ENCODE peak calls at places on chromosome 14, in five cellular contexts. B, W, T, P and H are unnamed samples.
A peak's percentile ranks its signal among the peaks of the same experiment; 100 is the strongest.

GRCh38 chr14:104556256-104557021 is 23.1 kb upstream of the C14orf180 start:
- DNase-seq in B (no peak), W (no peak), T (no peak), P (no peak), H (no peak)

GRCh38 chr14:100593751-100594624 is 6.8 kb upstream of the BEGAIN start:
- DNase-seq in B (no peak), W (no peak), T (no peak), P (no peak), H (no peak)

GRCh38 chr14:70709726-70710382 is 68.1 kb downstream of the TTC9 start:
- DNase-seq in B (no peak), W (no peak), T (no peak), P (no peak), H (no peak)

GRCh38 chr14:40618225-40618898 is 988.3 kb upstream of the LRFN5 start:
- DNase-seq in B (no peak), W (no peak), T (no peak), P (no peak), H (no peak)

GRCh38 chr14:74913986-74914573 is 9.0 kb downstream of the RPS6KL1 start:
- DNase-seq in B (peak; percentile 90), W (peak; percentile 22), T (no peak), P (peak; percentile 74), H (peak; percentile 25)

GRCh38 chr14:100691395-100692025 is 35.2 kb upstream of the DLK1 start:
- DNase-seq in B (no peak), W (no peak), T (no peak), P (no peak), H (no peak)

GRCh38 chr14:92654206-92654901 is 94.1 kb downstream of the LGMN start:
- DNase-seq in B (no peak), W (no peak), T (peak; percentile 18), P (no peak), H (no peak)

GRCh38 chr14:51507556-51508511 is 143.9 kb upstream of the FRMD6 start:
- DNase-seq in B (peak; percentile 66), W (no peak), T (no peak), P (peak; percentile 63), H (peak; percentile 77)

GRCh38 chr14:69358233-69358963 is 39.7 kb downstream of the ERH start:
- DNase-seq in B (no peak), W (no peak), T (no peak), P (no peak), H (no peak)

GRCh38 chr14:37032863-37033262 is 139.5 kb downstream of the SLC25A21 start:
- DNase-seq in B (no peak), W (no peak), T (no peak), P (no peak), H (no peak)

GRCh38 chr14:21734457-21735074 is 60.9 kb upstream of the OR4E1 start:
- DNase-seq in B (peak; percentile 43), W (peak; percentile 25), T (no peak), P (peak; percentile 60), H (no peak)

GRCh38 chr14:28121512-28122297 is 644.9 kb upstream of the FOXG1 start:
- DNase-seq in B (no peak), W (no peak), T (no peak), P (no peak), H (no peak)

GRCh38 chr14:23358553-23359166 is 6.0 kb upstream of the SLC22A17 start:
- DNase-seq in B (no peak), W (no peak), T (no peak), P (no peak), H (no peak)

GRCh38 chr14:101721951-101722661 is 39.4 kb upstream of the PPP2R5C start:
- DNase-seq in B (peak; percentile 75), W (peak; percentile 12), T (peak; percentile 66), P (peak; percentile 69), H (peak; percentile 16)